ENCODE peak calls at places on chromosomes 16 and 17, in four cellular contexts. V is GM12865, Z is AG04450, I is fibroblast of lung. G is an unnamed sample.

GRCh38 chr16:67537270-67537635 is 8.6 kb downstream of the RIPOR1 start:
- DNase-seq in Z (no peak), I (peak; percentile 37), V (peak; percentile 43), G (no peak)

GRCh38 chr16:53770641-53771040 is 66.7 kb downstream of the FTO start:
- DNase-seq in Z (no peak), I (no peak), V (no peak), G (no peak)

GRCh38 chr17:48441231-48441711 is 11.3 kb upstream of the SKAP1 start:
- DNase-seq in Z (no peak), V (peak; percentile 88), I (no peak), G (no peak)

GRCh38 chr16:48277158-48277557 is 29.8 kb upstream of the ABCC11 start:
- DNase-seq in Z (no peak), V (no peak), I (no peak), G (no peak)

GRCh38 chr17:10198509-10199249 is at the start of gene GAS7:
- DNase-seq in V (peak; percentile 41), I (no peak), Z (no peak), G (no peak)

GRCh38 chr17:31580331-31581021 is 189.0 kb downstream of the RAB11FIP4 start:
- DNase-seq in Z (no peak), I (peak; percentile 86), V (peak; percentile 27), G (peak; percentile 68)

GRCh38 chr17:17206149-17206912 is at the start of gene PLD6:
- DNase-seq in V (peak; percentile 98), Z (no peak), I (peak; percentile 71), G (peak; percentile 73)

GRCh38 chr16:85136705-85137322 is 24.5 kb upstream of the CIBAR2 start:
- DNase-seq in V (peak; percentile 55), Z (no peak), I (peak; percentile 67), G (peak; percentile 58)

GRCh38 chr17:66789961-66790421 is 44.9 kb upstream of the CACNG5 start:
- DNase-seq in Z (no peak), V (no peak), I (no peak), G (no peak)

GRCh38 chr17:2828396-2829038 is 32.3 kb downstream of the RAP1GAP2 start:
- DNase-seq in V (peak; percentile 72), I (peak; percentile 36), Z (no peak), G (peak; percentile 36)

GRCh38 chr17:81059026-81059425 is 24.1 kb downstream of the BAIAP2 start:
- DNase-seq in Z (no peak), I (no peak), V (no peak), G (peak; percentile 16)

GRCh38 chr17:2207815-2208515 is 95.6 kb downstream of the SMG6 start:
- DNase-seq in Z (no peak), V (no peak), I (no peak), G (no peak)

GRCh38 chr17:76920364-76921139 is 52.3 kb downstream of the MGAT5B start:
- DNase-seq in I (no peak), Z (no peak), V (no peak), G (no peak)

GRCh38 chr16:56950881-56951771 is 10.6 kb upstream of the CETP start:
- DNase-seq in V (peak; percentile 74), I (no peak), Z (no peak), G (peak; percentile 57)

GRCh38 chr17:4305224-4305623 is 41.4 kb upstream of the ANKFY1 start:
- DNase-seq in Z (no peak), I (no peak), V (no peak), G (no peak)

GRCh38 chr17:16926591-16927451 is 45.1 kb downstream of the TNFRSF13B start:
- DNase-seq in V (no peak), Z (no peak), I (no peak), G (no peak)

GRCh38 chr16:907361-907760 is 63.4 kb downstream of the LMF1 start:
- DNase-seq in V (no peak), I (no peak), Z (no peak), G (no peak)

GRCh38 chr17:39666601-39667261 is 1.5 kb upstream of the PNMT start:
- DNase-seq in I (no peak), V (no peak), Z (no peak), G (no peak)

GRCh38 chr16:4303973-4304372 is 11.9 kb upstream of the GLIS2 start:
- DNase-seq in I (no peak), V (no peak), Z (no peak), G (no peak)

GRCh38 chr17:55458977-55459376 is 37.3 kb upstream of the MMD start:
- DNase-seq in V (peak; percentile 70), Z (no peak), I (peak; percentile 73), G (peak; percentile 66)

GRCh38 chr17:48612854-48613691 is 2.0 kb downstream of the HOXB8 start:
- DNase-seq in I (peak; percentile 60), V (peak; percentile 40), Z (no peak), G (no peak)

GRCh38 chr17:37092041-37092440 is 143.3 kb downstream of the AATF start:
- DNase-seq in I (no peak), V (no peak), Z (no peak), G (no peak)

GRCh38 chr16:57134982-57135381 is 42.6 kb downstream of the CPNE2 start:
- DNase-seq in V (peak; percentile 46), I (no peak), Z (no peak), G (no peak)

GRCh38 chr17:80257716-80258213 is 2.9 kb upstream of the RNF213 start:
- DNase-seq in I (no peak), Z (no peak), V (no peak), G (no peak)

GRCh38 chr17:77233127-77233526 is 92.4 kb downstream of the SEC14L1 start:
- DNase-seq in Z (no peak), V (no peak), I (no peak), G (no peak)

GRCh38 chr16:73616186-73616585 is 568.3 kb upstream of the ZFHX3 start:
- DNase-seq in V (peak; percentile 60), Z (no peak), I (peak; percentile 60), G (no peak)

GRCh38 chr17:65593870-65594584 is 32.6 kb upstream of the AXIN2 start:
- DNase-seq in Z (no peak), V (peak; percentile 10), I (peak; percentile 20), G (peak; percentile 23)

GRCh38 chr16:50238868-50239301 is 27.5 kb upstream of the ADCY7 start:
- DNase-seq in V (no peak), I (no peak), Z (no peak), G (no peak)

GRCh38 chr17:47077576-47077975 is 98.5 kb upstream of the RPRML start:
- DNase-seq in Z (no peak), I (peak; percentile 62), V (no peak), G (no peak)

GRCh38 chr17:43356450-43356849 is 42.3 kb upstream of the ARL4D start:
- DNase-seq in I (no peak), Z (no peak), V (no peak), G (no peak)

GRCh38 chr16:88505405-88506082 is 52.5 kb downstream of the ZFPM1 start:
- DNase-seq in I (no peak), V (peak; percentile 44), Z (no peak), G (peak; percentile 27)

GRCh38 chr17:36002631-36003030 is 1.3 kb upstream of the CCL15 start:
- DNase-seq in I (no peak), Z (no peak), V (peak; percentile 52), G (no peak)

GRCh38 chr17:75616521-75617122 is 16.6 kb upstream of the SMIM5 start:
- DNase-seq in Z (no peak), I (no peak), V (no peak), G (no peak)

GRCh38 chr17:2063306-2064146 is 8.6 kb downstream of the HIC1 start:
- DNase-seq in I (peak; percentile 65), V (no peak), Z (no peak), G (peak; percentile 88)

GRCh38 chr17:4645642-4646041 is 4.2 kb upstream of the ALOX15 start:
- DNase-seq in Z (no peak), V (no peak), I (no peak), G (no peak)

GRCh38 chr16:25012525-25012991 is 2.6 kb downstream of the ARHGAP17 start:
- DNase-seq in Z (no peak), V (no peak), I (peak; percentile 89), G (peak; percentile 90)

GRCh38 chr17:39209317-39210092 is 9.4 kb downstream of the RPL19 start:
- DNase-seq in V (no peak), Z (no peak), I (peak; percentile 35), G (peak; percentile 50)

GRCh38 chr17:75785770-75786538 is 1.3 kb downstream of the UNK start:
- DNase-seq in I (peak; percentile 51), V (peak; percentile 55), Z (no peak), G (peak; percentile 65)

GRCh38 chr17:81898029-81898866 is 3.8 kb upstream of the NPB start:
- DNase-seq in V (no peak), I (peak; percentile 56), Z (no peak), G (peak; percentile 93)

DNA sequence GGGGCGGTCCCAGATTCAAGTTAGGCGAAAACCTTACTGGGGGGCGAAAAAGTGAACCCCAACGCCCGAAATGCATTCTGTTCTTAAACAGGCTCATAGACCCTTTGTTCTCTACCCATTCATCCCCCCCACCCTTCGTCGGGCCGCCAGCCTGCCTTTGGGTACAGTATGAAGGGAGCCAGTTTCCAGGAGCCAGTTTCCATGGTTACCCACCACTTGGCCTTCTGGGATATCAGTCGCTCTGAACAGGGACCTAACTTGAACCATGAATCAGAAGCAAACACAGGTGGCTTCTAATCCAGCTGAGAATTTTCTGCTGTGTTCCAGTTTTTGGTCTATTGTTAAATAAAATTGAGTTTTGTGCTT is 532 bp downstream of the DHX40 start:
- DNase-seq in V (peak; percentile 76), I (peak; percentile 78), Z (peak; percentile 49), G (peak; percentile 78)
- TF ChIP-seq CTCF in V (no peak), I (no peak), Z (no peak), G (no peak)

DNA sequence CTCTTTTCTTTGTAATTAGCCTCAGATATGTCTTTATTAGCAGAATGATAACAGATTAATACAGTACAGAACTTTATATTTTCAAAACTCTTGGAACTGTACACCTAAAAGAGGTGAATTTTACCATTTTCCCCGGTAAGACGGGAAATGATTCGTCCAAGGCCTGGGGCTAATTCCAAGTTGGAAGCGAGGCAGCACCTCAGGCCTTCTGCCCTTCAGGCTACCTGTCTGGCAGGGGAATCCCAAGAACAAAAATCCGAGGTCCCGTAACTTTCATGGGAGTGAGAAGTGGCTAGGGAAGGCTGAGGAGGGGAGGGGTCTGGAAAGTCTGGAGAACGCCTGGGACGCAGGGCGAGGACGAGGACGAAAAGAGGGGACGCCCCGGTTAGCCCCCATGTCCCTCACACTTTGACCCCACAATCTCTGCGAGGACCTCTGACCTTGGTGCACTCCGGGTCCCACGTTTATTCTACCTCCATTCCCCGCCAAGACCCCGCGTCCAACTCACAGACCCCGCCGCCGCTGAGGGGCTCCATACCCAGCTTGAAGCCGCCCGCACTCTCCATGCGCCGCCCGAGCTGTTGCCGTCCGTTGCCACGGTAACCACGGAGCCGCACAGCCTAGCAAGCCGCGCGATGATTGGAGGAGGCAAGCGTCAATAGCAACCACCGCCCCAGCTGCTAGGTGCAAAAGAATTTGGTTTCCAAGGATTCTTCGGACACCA is at the start of gene HYDIN:
- DNase-seq in Z (no peak), I (peak; percentile 37), V (no peak), G (peak; percentile 4)
- H3K4me3 ChIP-seq in Z (peak within 1 kb of the TSS; percentile 27), I (peak within 1 kb of the TSS; percentile 17), V (no peak within 1 kb of the TSS), G (peak within 1 kb of the TSS; percentile 17)

GRCh38 chr16:28069921-28070794 is 6.6 kb upstream of the GSG1L start:
- DNase-seq in I (peak; percentile 9), Z (no peak), V (no peak), G (no peak)
- TF ChIP-seq CTCF in I (no peak), Z (no peak), V (no peak), G (no peak)

GRCh38 chr17:74150428-74151025 is 53.0 kb upstream of the RPL38 start:
- DNase-seq in Z (no peak), V (no peak), I (no peak), G (no peak)
- H3K4me3 ChIP-seq in Z (no peak overlapping the region), V (no peak overlapping the region), I (no peak overlapping the region), G (no peak overlapping the region)

G was measured in fibroblast of the aortic adventitia.